ENCODE peak calls at places on chromosomes 13 and 19, in nine cellular contexts. S is CD4-positive, alpha-beta T cell; H is IMR-90; R is mucosa of descending colon; O is pancreas; A is mammary epithelial cell; Y is heart left ventricle; Z is tibial artery; X is cardiac muscle cell. F is an unnamed sample.

GRCh38 chr13:110400786-110401533 is 93.9 kb downstream of the COL4A2 start:
- DNase-seq in S (no peak), Z (no peak), A (no peak), X (peak), O (no peak), H (peak), R (no peak), Y (no peak), F (peak)

GRCh38 chr19:34357431-34357830 is 7.6 kb upstream of the GPI start:
- DNase-seq in S (no peak), X (no peak), Y (no peak), H (no peak), R (no peak), O (peak), A (no peak), Z (no peak), F (no peak)

GRCh38 chr19:31648347-31648746 is 299.1 kb upstream of the TSHZ3 start:
- DNase-seq in A (peak), R (no peak), X (no peak), S (no peak), O (no peak), Z (no peak), Y (no peak), H (peak), F (no peak)

GRCh38 chr13:49746111-49746510 is 46.4 kb downstream of the KPNA3 start:
- DNase-seq in R (peak), X (no peak), O (no peak), A (peak), Y (no peak), H (no peak), Z (no peak), S (no peak), F (no peak)

GRCh38 chr19:52735734-52736133 is 890 bp upstream of the ZNF611 start:
- DNase-seq in R (peak), O (peak), X (peak), Y (peak), Z (peak), H (no peak), A (peak), S (no peak), F (no peak)

GRCh38 chr13:24183741-24184182 is 23.2 kb downstream of the SPATA13 start:
- DNase-seq in A (no peak), Y (no peak), X (no peak), H (no peak), R (peak), S (no peak), O (peak), Z (no peak), F (no peak)

GRCh38 chr13:104586010-104586746 is 1520.0 kb upstream of the SLC10A2 start:
- DNase-seq in O (no peak), Y (no peak), R (no peak), Z (no peak), X (peak), S (no peak), H (peak), A (no peak), F (no peak)

GRCh38 chr13:77523834-77524728 is 11.4 kb upstream of the SCEL start:
- DNase-seq in H (no peak), X (no peak), Y (no peak), O (no peak), Z (no peak), R (no peak), A (no peak), S (no peak), F (no peak)

GRCh38 chr19:18090545-18091216 is 3.9 kb upstream of the IL12RB1 start:
- DNase-seq in Y (no peak), A (no peak), S (no peak), H (peak), Z (no peak), X (peak), O (no peak), R (no peak), F (no peak)

GRCh38 chr13:108525867-108526266 is 103.5 kb upstream of the MYO16 start:
- DNase-seq in Z (no peak), A (no peak), R (no peak), O (no peak), Y (no peak), H (no peak), S (no peak), X (no peak), F (no peak)

GRCh38 chr19:33048806-33049676 is 15.6 kb downstream of the RHPN2 start:
- DNase-seq in Z (no peak), Y (no peak), X (peak), O (no peak), H (peak), S (no peak), A (peak), R (no peak), F (no peak)

GRCh38 chr19:23002690-23003422 is at the start of gene ZNF728:
- DNase-seq in R (peak), O (peak), Y (peak), Z (peak), S (no peak), A (no peak), X (peak), H (no peak), F (no peak)

GRCh38 chr13:18965347-18965855 is 216.2 kb downstream of the TUBA3C start:
- DNase-seq in Y (no peak), A (no peak), R (no peak), X (no peak), Z (no peak), S (no peak), O (no peak), H (no peak), F (no peak)

DNA sequence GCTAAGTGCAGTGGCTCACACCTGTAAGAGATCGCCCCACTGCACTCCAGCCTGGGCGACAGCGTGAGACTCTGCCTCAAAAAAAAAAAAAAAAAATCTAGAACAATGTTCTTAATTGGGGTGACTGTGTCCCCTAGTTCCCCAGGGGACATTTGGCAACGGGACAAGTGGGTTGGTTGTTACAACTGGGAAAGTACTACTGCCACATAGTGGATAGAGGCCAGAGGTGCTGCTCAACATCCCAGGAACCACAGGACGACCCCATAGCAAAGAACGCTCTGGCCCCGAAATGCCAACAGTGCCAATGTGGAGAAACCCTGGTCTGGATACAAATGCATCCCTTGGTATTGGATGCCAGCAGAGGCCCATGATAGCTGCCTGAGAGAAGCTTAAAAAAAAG is 11.8 kb downstream of the NLRP12 start:
- DNase-seq in Z (no peak), Y (no peak), S (no peak), O (no peak), H (no peak), R (no peak), X (no peak), A (no peak), F (no peak)
- TF ChIP-seq CTCF in Z (no peak), Y (no peak), S (no peak), O (no peak), H (no peak), R (no peak), X (peak), A (no peak), F (peak)

GRCh38 chr19:46716672-46717033 is 261 bp downstream of the PRKD2 start:
- DNase-seq in X (no peak), R (no peak), A (no peak), H (no peak), Y (no peak), Z (no peak), O (no peak), S (no peak), F (no peak)

GRCh38 chr19:46717034-46717715 is at the start of gene PRKD2:
- DNase-seq in X (peak), Y (peak), S (peak), Z (peak), R (peak), A (peak), H (peak), O (peak), F (peak)

GRCh38 chr19:46714523-46715106 is 2.3 kb downstream of the PRKD2 start:
- DNase-seq in Y (no peak), H (no peak), S (peak), R (no peak), A (no peak), O (peak), X (no peak), Z (no peak), F (no peak)

GRCh38 chr19:46715620-46716012 is 1.3 kb downstream of the PRKD2 start:
- DNase-seq in R (no peak), O (peak), Z (no peak), S (peak), X (no peak), A (no peak), H (no peak), Y (no peak), F (no peak)

DNA sequence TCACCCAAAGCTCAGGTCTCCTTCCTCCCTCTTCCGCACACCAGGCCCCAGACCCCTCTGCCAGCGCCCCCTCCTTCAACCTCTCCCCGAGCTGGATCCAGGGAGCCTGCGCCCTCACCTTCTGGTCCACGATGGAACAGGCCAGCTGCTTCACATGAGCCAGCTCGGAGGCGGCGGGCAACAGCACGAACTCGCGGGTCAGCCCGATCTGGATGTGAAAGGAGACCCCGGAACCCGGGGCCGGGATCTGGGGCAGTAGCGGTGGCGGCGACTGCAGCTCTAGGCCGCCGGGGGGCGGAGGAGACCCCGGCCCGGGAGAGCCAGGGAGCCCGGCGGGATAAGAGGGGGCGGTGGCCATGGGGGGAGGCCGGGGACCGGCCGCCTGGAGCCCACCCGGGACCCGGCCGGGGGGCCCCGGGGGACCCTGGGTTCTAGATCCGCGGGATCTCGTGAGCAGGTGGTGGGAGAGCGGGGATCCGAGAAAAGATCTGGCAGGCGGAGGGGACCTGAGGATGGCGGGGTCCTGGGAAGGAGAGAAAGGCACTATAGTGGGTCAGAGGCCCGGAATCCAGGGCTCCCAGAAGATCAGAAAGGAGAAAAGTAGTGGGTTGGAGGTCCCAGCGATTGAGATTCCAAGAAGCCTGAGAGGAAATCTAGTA is 772 bp downstream of the PRKD2 start:
- DNase-seq in A (no peak), O (peak), X (peak), Z (peak), R (peak), S (peak), H (no peak), Y (peak), F (no peak)
- TF ChIP-seq CTCF in A (no peak), O (no peak), X (no peak), Z (no peak), R (no peak), S (no peak), H (no peak), Y (no peak), F (peak)

GRCh38 chr13:82647540-82647939 is 1234.7 kb downstream of the SLITRK1 start:
- DNase-seq in X (no peak), H (no peak), O (no peak), Z (no peak), R (no peak), Y (no peak), S (no peak), A (no peak), F (no peak)
- TF ChIP-seq CTCF in X (no peak), H (no peak), O (no peak), Z (no peak), R (no peak), Y (no peak), S (no peak), A (no peak), F (no peak)

GRCh38 chr19:384801-385169 is 24.2 kb downstream of the C2CD4C start:
- DNase-seq in Z (no peak), Y (no peak), O (no peak), H (no peak), X (no peak), S (no peak), R (no peak), A (no peak), F (no peak)

GRCh38 chr19:387777-388176 is 21.2 kb downstream of the C2CD4C start:
- DNase-seq in Z (no peak), X (no peak), Y (no peak), A (no peak), R (no peak), H (no peak), S (no peak), O (no peak), F (no peak)

GRCh38 chr19:379796-380195 is 29.2 kb downstream of the C2CD4C start:
- DNase-seq in O (no peak), R (no peak), X (no peak), Y (no peak), H (no peak), Z (no peak), A (no peak), S (no peak), F (no peak)

GRCh38 chr19:383040-383439 is 25.9 kb downstream of the C2CD4C start:
- DNase-seq in R (no peak), Y (no peak), S (no peak), X (no peak), H (no peak), O (no peak), Z (no peak), A (no peak), F (no peak)

GRCh38 chr19:383922-384800 is 24.8 kb downstream of the C2CD4C start:
- DNase-seq in Y (no peak), A (no peak), X (peak), S (no peak), H (no peak), R (no peak), O (no peak), Z (no peak), F (no peak)
- TF ChIP-seq CTCF in Y (peak), A (no peak), X (peak), S (no peak), H (peak), R (peak), O (peak), Z (no peak), F (peak)

DNA sequence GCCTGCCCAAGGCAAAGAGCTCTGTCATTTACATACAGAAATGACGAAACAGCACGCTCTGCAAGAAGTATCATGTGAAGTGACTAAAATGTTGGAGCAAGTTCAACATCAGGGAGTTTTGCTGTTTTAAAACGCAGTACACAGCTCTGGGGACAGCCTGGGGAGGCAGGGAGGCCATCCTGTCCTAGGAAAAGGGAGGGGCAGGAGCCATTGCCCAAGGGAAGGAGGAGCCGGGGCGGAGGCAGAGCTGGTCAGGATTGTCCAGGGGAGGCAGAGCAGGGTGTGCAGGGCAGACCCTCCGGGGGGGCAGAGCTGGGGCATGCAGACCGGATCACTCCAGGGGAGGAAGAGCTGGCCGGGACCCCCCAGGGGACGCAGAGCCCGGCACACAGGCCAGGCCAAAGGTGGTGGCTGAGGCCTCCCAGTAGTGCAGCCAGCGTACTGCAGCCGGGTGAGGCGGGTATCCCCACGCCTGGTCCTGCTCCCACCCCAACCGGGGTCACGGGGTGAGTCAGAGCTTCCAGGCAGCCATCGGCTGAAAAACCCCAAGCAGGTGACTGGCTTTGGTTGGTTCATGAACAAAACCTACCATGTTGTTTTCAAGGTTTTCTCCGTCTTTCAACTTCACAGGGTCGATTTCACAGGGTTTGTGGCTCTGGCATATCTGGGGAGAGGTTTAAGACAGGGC is 41.9 kb upstream of the C13orf46 start:
- DNase-seq in Y (no peak), X (peak), O (no peak), S (no peak), H (peak), A (peak), R (peak), Z (peak), F (peak)
- TF ChIP-seq CTCF in Y (no peak), X (no peak), O (no peak), S (no peak), H (no peak), A (no peak), R (no peak), Z (no peak), F (no peak)

GRCh38 chr13:67841071-67841470 is 610.9 kb upstream of the PCDH9 start:
- DNase-seq in O (no peak), Y (no peak), S (no peak), R (no peak), Z (no peak), A (no peak), H (no peak), X (no peak), F (no peak)
- TF ChIP-seq CTCF in O (no peak), Y (no peak), S (no peak), R (no peak), Z (no peak), A (no peak), H (no peak), X (no peak), F (no peak)

DNA sequence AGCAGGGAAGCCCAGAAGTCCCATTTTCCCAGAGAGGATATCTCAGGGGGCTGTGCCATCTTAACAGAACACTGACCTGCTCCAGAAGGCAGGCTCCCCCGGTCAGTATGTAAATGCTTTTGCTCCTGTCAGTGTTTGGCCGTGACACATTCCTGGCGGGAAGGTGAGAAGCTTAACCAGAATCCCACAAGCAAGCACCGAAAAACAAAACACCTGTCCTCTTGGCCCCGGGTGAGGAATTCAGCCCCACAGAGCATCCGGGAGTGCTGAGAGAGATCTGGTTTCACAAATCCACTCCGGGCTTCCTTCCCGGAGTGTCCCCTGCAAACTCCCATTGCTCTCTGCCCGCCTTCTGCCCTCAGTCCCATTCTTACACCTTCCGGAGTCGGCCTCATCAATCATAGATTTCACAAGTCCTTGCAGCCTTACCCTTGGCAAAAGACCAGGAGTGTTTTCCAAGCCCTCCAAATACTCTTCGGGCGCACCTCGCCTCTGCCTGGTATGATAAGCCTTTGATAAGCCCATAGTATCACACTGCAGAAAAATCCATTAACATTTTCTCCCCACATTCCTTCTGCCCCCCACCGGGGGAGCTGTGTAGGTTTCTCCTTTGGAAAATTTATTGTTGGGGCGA is 12.2 kb downstream of the TPM4 start:
- DNase-seq in Y (no peak), R (no peak), Z (no peak), H (no peak), S (no peak), X (peak), O (peak), A (no peak), F (no peak)
- TF ChIP-seq CTCF in Y (no peak), R (no peak), Z (no peak), H (no peak), S (no peak), X (peak), O (no peak), A (no peak), F (peak)

GRCh38 chr13:100980171-100980570 is 305.6 kb upstream of the TMTC4 start:
- DNase-seq in Z (no peak), H (no peak), X (no peak), O (no peak), R (no peak), Y (no peak), S (no peak), A (no peak), F (no peak)

GRCh38 chr13:100977841-100978240 is 303.2 kb upstream of the TMTC4 start:
- DNase-seq in R (no peak), Y (no peak), H (no peak), A (no peak), O (no peak), X (no peak), S (no peak), Z (no peak), F (no peak)

GRCh38 chr13:100976993-100977392 is 302.4 kb upstream of the TMTC4 start:
- DNase-seq in O (no peak), H (no peak), S (no peak), A (no peak), R (no peak), X (no peak), Z (no peak), Y (no peak), F (no peak)
- TF ChIP-seq CTCF in O (no peak), H (no peak), S (no peak), A (no peak), R (no peak), X (no peak), Z (no peak), Y (no peak), F (no peak)

GRCh38 chr13:75101348-75101747 is 380.6 kb downstream of the TBC1D4 start:
- DNase-seq in A (no peak), H (no peak), Y (no peak), S (no peak), O (no peak), R (no peak), X (no peak), Z (no peak), F (no peak)

GRCh38 chr13:75101997-75102720 is 379.8 kb downstream of the TBC1D4 start:
- DNase-seq in S (no peak), Z (no peak), A (peak), Y (no peak), H (peak), R (no peak), O (no peak), X (peak), F (peak)
- TF ChIP-seq CTCF in S (no peak), Z (no peak), A (no peak), Y (no peak), H (no peak), R (no peak), O (no peak), X (no peak), F (no peak)